ENCODE peak calls at places on chromosomes 7 and 10, in five cellular contexts. S is HTR-8/SVneo; V is stimulated activated CD4-positive, alpha-beta T cell treated with anti-CD3 and anti-CD28 coated beads, Interleukin-4, amount 100 ng/mL, for 48 hours; M is Panc1; Z is activated CD8-positive, alpha-beta memory T cell treated with anti-CD3 and anti-CD28 coated beads, Interleukin-2, amount 50 U/mL, for 4 hours. C is an unnamed sample.

GRCh38 chr7:27172823-27173411 is 1.2 kb downstream of the HOXA10 start:
- DNase-seq in V (no peak), M (no peak), Z (peak; percentile 17), S (no peak), C (no peak)

GRCh38 chr7:40586197-40586596 is 451.4 kb downstream of the SUGCT start:
- DNase-seq in Z (no peak), M (no peak), S (peak; percentile 5), V (no peak), C (no peak)

GRCh38 chr10:92181575-92181974 is 109.3 kb downstream of the CPEB3 start:
- DNase-seq in V (no peak), S (no peak), M (no peak), Z (no peak), C (no peak)

GRCh38 chr10:70480254-70480861 is 1.8 kb downstream of the PALD1 start:
- DNase-seq in V (no peak), S (no peak), Z (peak; percentile 26), M (no peak), C (no peak)

GRCh38 chr7:121126801-121127534 is 138.5 kb downstream of the CPED1 start:
- DNase-seq in S (no peak), V (no peak), M (peak; percentile 25), Z (no peak), C (no peak)

GRCh38 chr10:14670551-14671240 is 104.0 kb downstream of the FAM107B start:
- DNase-seq in V (no peak), M (no peak), Z (no peak), S (no peak), C (no peak)

GRCh38 chr7:152048051-152048450 is 22.6 kb downstream of the GALNT11 start:
- DNase-seq in Z (no peak), M (no peak), V (no peak), S (no peak), C (no peak)

GRCh38 chr10:123009105-123009805 is 449 bp downstream of the ACADSB start:
- DNase-seq in Z (no peak), M (no peak), V (no peak), S (no peak), C (no peak)

GRCh38 chr10:77163670-77164348 is 473.8 kb downstream of the KCNMA1 start:
- DNase-seq in V (no peak), Z (no peak), S (peak; percentile 77), M (peak; percentile 98), C (peak; percentile 97)

GRCh38 chr7:151415375-151416112 is 5.7 kb upstream of the WDR86 start:
- DNase-seq in Z (no peak), S (no peak), M (no peak), V (no peak), C (no peak)

GRCh38 chr10:8445353-8445752 is 390.9 kb downstream of the GATA3 start:
- DNase-seq in V (no peak), S (no peak), Z (no peak), M (no peak), C (no peak)

GRCh38 chr10:77689339-77689738 is 51.7 kb upstream of the KCNMA1 start:
- DNase-seq in Z (no peak), V (no peak), M (no peak), S (no peak), C (no peak)

GRCh38 chr7:145989469-145989868 is 127.1 kb upstream of the CNTNAP2 start:
- DNase-seq in M (no peak), S (no peak), V (no peak), Z (no peak), C (no peak)

GRCh38 chr7:55245271-55245723 is 119.8 kb upstream of the LANCL2 start:
- DNase-seq in V (no peak), S (peak; percentile 35), M (no peak), Z (no peak), C (peak; percentile 52)

GRCh38 chr7:77913977-77914607 is 115.5 kb downstream of the PHTF2 start:
- DNase-seq in V (no peak), S (no peak), Z (no peak), M (no peak), C (peak; percentile 51)

GRCh38 chr7:1850976-1851571 is 181.0 kb downstream of the ELFN1 start:
- DNase-seq in V (no peak), M (no peak), S (no peak), Z (no peak), C (no peak)

GRCh38 chr7:2607122-2607912 is 24.5 kb upstream of the TTYH3 start:
- DNase-seq in V (no peak), M (no peak), Z (no peak), S (no peak), C (no peak)

GRCh38 chr10:79074732-79075131 is 6.0 kb downstream of the ZMIZ1 start:
- DNase-seq in M (no peak), S (no peak), Z (no peak), V (no peak), C (no peak)

GRCh38 chr7:20783131-20783715 is 3.5 kb downstream of the SP8 start:
- DNase-seq in S (no peak), V (no peak), M (no peak), Z (no peak), C (no peak)

GRCh38 chr7:39540320-39540719 is 25.9 kb upstream of the YAE1 start:
- DNase-seq in S (no peak), Z (no peak), M (no peak), V (no peak), C (no peak)

GRCh38 chr10:133454204-133454893 is 604 bp downstream of the SCART1 start:
- DNase-seq in Z (no peak), M (no peak), S (no peak), V (no peak), C (no peak)

GRCh38 chr10:94108200-94108599 is 114.5 kb downstream of the PLCE1 start:
- DNase-seq in Z (no peak), S (no peak), V (no peak), M (no peak), C (peak; percentile 32)

GRCh38 chr7:105766421-105767191 is 109.8 kb downstream of the ATXN7L1 start:
- DNase-seq in M (no peak), S (no peak), Z (no peak), V (no peak), C (no peak)

GRCh38 chr7:57427594-57427993 is 22.4 kb upstream of the ZNF716 start:
- DNase-seq in Z (no peak), S (no peak), M (no peak), V (no peak), C (no peak)

C was measured in amniotic stem cell.